ENCODE peak calls at places on chromosomes 16 and 17, in ten cellular contexts. E is right lobe of liver, P is thoracic aorta, I is heart right ventricle, U is OCI-LY7, S is IMR-90, N is hepatocyte, L is cardiac fibroblast, G is GM10248, H is uterus. Z is an unnamed sample.
A peak's percentile ranks its signal among the peaks of the same experiment; 100 is the strongest.

GRCh38 chr16:88526906-88527185 is 43.4 kb upstream of the ZC3H18 start:
- DNase-seq in N (no peak), U (no peak), L (no peak), I (peak; percentile 22), E (no peak), P (no peak), G (no peak), H (no peak), S (no peak), Z (no peak)

GRCh38 chr16:85227262-85227923 is 115.1 kb upstream of the CIBAR2 start:
- DNase-seq in L (no peak), U (peak; percentile 76), S (no peak), N (no peak), H (no peak), E (no peak), G (peak; percentile 88), I (no peak), P (no peak), Z (no peak)

GRCh38 chr17:34178047-34178446 is 77.0 kb upstream of the CCL2 start:
- DNase-seq in G (no peak), L (peak; percentile 18), U (no peak), N (no peak), I (no peak), P (no peak), E (no peak), S (peak; percentile 21), H (no peak), Z (no peak)

GRCh38 chr16:87611456-87611855 is 9.1 kb downstream of the JPH3 start:
- DNase-seq in I (no peak), P (no peak), U (no peak), S (no peak), H (no peak), L (no peak), G (no peak), E (no peak), N (no peak), Z (no peak)

GRCh38 chr16:53872248-53873221 is 168.6 kb downstream of the FTO start:
- DNase-seq in I (no peak), H (no peak), U (no peak), L (peak; percentile 37), P (no peak), N (no peak), S (peak; percentile 93), G (no peak), E (no peak), Z (no peak)

GRCh38 chr17:50064253-50064991 is 8.5 kb downstream of the ITGA3 start:
- DNase-seq in H (peak; percentile 75), E (peak; percentile 47), S (peak; percentile 97), L (peak; percentile 94), P (peak; percentile 79), G (no peak), U (no peak), I (peak; percentile 51), N (peak; percentile 83), Z (no peak)

GRCh38 chr17:28889996-28890395 is 7.5 kb downstream of the FLOT2 start:
- DNase-seq in H (no peak), S (no peak), E (no peak), G (no peak), I (no peak), U (no peak), L (no peak), N (no peak), P (no peak), Z (no peak)

GRCh38 chr16:10965440-10966039 is 21.2 kb downstream of the CLEC16A start:
- DNase-seq in I (no peak), N (no peak), U (peak; percentile 30), G (peak; percentile 73), P (no peak), S (no peak), H (no peak), L (no peak), E (no peak), Z (no peak)

GRCh38 chr17:33962857-33963655 is 292.0 kb upstream of the CCL2 start:
- DNase-seq in P (no peak), U (no peak), G (no peak), N (no peak), I (no peak), S (no peak), L (no peak), E (no peak), H (no peak), Z (no peak)

GRCh38 chr16:80586476-80586875 is 45.7 kb downstream of the DYNLRB2 start:
- DNase-seq in E (no peak), S (peak; percentile 7), N (no peak), I (no peak), P (no peak), U (no peak), H (no peak), G (no peak), L (no peak), Z (no peak)

GRCh38 chr17:45319239-45319703 is 2.5 kb upstream of the MAP3K14 start:
- DNase-seq in S (peak; percentile 83), I (no peak), P (no peak), H (no peak), N (peak; percentile 70), G (no peak), E (no peak), U (no peak), L (no peak), Z (no peak)

GRCh38 chr17:6323626-6324356 is 111.1 kb downstream of the AIPL1 start:
- DNase-seq in P (no peak), N (no peak), I (no peak), E (no peak), S (no peak), G (no peak), L (no peak), H (no peak), U (no peak), Z (no peak)

GRCh38 chr17:19002805-19003542 is 1.6 kb downstream of the FAM83G start:
- DNase-seq in H (no peak), U (no peak), I (no peak), L (peak; percentile 38), S (peak; percentile 54), N (no peak), P (no peak), E (no peak), G (no peak), Z (no peak)

GRCh38 chr17:16491131-16491702 is 776 bp downstream of the LRRC75A start:
- DNase-seq in G (no peak), L (no peak), I (no peak), H (no peak), N (peak; percentile 58), P (no peak), E (no peak), U (no peak), S (no peak), Z (no peak)

GRCh38 chr17:81927653-81928496 is at the start of gene MAFG:
- DNase-seq in P (peak; percentile 80), H (peak; percentile 94), E (peak; percentile 93), I (peak; percentile 93), U (peak; percentile 98), L (peak; percentile 97), S (peak; percentile 90), G (peak; percentile 99), N (peak; percentile 99), Z (peak; percentile 92)
- TF ChIP-seq CTCF in P (peak; percentile 25), H (no peak), E (peak; percentile 19), I (no peak), U (peak; percentile 84), L (peak; percentile 15), S (peak; percentile 45), G (peak; percentile 63), N (peak; percentile 47), Z (peak; percentile 45)

GRCh38 chr16:76278976-76279375 is 1.8 kb downstream of the CNTNAP4 start:
- DNase-seq in P (no peak), G (no peak), S (no peak), U (peak; percentile 45), L (peak; percentile 77), N (peak; percentile 59), I (no peak), E (no peak), H (no peak), Z (no peak)
- TF ChIP-seq CTCF in P (no peak), G (no peak), S (no peak), U (peak; percentile 75), L (peak; percentile 33), N (peak; percentile 68), I (no peak), E (peak; percentile 47), H (no peak), Z (no peak)

GRCh38 chr16:4410335-4411075 is 5.9 kb downstream of the CORO7 start:
- DNase-seq in H (no peak), E (no peak), L (peak; percentile 92), I (no peak), S (peak; percentile 98), U (no peak), N (peak; percentile 72), P (no peak), G (no peak), Z (no peak)

GRCh38 chr16:4407543-4408322 is 8.7 kb downstream of the CORO7 start:
- DNase-seq in N (no peak), L (peak; percentile 32), G (no peak), E (no peak), P (no peak), S (peak; percentile 82), H (peak; percentile 64), I (no peak), U (no peak), Z (no peak)

GRCh38 chr16:4408323-4408690 is 8.1 kb downstream of the CORO7 start:
- DNase-seq in G (no peak), H (no peak), N (no peak), S (no peak), L (no peak), P (no peak), E (no peak), I (no peak), U (no peak), Z (no peak)

GRCh38 chr16:4411684-4412083 is 4.7 kb downstream of the CORO7 start:
- DNase-seq in N (no peak), S (peak; percentile 39), I (peak; percentile 76), H (peak; percentile 75), U (no peak), L (no peak), P (no peak), E (no peak), G (no peak), Z (no peak)

DNA sequence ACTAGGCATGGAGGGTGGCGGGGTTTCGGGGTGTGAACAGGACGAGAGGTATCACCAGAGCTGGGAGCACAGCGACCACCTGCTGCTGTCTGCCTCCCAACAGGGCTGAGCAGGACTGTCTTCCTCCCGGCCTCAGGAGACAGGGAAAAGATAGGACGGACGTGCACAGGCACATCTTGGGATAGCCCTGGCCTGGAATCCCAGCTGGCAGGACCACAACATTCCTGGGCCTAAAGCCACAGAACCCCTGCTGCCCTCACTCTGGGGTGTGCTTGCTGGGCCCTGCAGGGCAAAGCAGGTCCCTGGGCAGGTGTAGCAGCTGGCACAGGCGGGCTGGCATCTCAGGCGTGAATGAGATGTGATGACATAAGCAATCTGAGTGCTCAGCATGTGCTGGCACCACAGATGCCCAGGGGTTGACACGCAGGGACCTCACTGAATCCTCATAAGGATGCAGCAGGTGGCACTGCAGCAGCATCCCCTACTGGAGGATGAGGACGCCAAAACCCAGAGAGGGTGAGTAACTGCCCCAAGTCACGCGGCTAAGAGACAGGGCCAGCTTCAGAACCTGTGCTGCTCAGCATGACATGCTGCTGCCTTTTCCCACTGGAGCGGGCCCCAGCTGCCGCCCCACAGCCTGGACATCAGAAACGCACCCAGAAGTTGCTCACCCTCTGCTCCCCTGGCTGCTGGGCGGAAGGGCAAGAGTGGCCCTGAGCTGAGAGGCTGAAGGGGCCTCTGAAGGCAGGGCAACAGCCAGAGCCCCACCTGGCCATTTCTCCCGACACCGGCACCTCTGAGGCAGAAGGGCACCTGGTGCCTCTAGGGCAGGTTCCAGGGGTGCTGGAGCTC is 7.1 kb downstream of the CORO7 start:
- DNase-seq in P (no peak), H (no peak), G (no peak), I (no peak), N (no peak), L (no peak), S (no peak), U (no peak), E (no peak), Z (no peak)
- TF ChIP-seq CTCF in P (no peak), H (no peak), G (peak; percentile 12), I (no peak), N (no peak), L (no peak), S (no peak), U (peak; percentile 26), E (no peak), Z (no peak)

GRCh38 chr16:67421030-67421429 is 4.8 kb upstream of the ZDHHC1 start:
- DNase-seq in I (no peak), E (no peak), N (no peak), P (no peak), H (no peak), G (no peak), S (no peak), U (no peak), L (no peak), Z (no peak)
- TF ChIP-seq CTCF in I (no peak), E (no peak), N (no peak), P (no peak), H (no peak), G (no peak), S (no peak), U (no peak), L (no peak), Z (no peak)